ENCODE peak calls at places on chromosomes 13 and 19, in nine cellular contexts. One of them, this sample, is unnamed.

GRCh38 chr19:7917292-7918061 is 2.7 kb upstream of the SNAPC2 start:
- DNase-seq in cardiac fibroblast: peak; percentile 56
- DNase-seq in progenitor cell of endocrine pancreas: no peak
- DNase-seq in fibroblast of mammary gland: peak; percentile 46
- DNase-seq in ascending aorta: no peak
- DNase-seq in mesothelial cell of epicardium: peak; percentile 70
- DNase-seq in CD4-positive, alpha-beta T cell: peak; percentile 43
- DNase-seq in upper lobe of left lung: peak; percentile 93
- DNase-seq in bronchial epithelial cell: no peak
- DNase-seq in this sample: peak; percentile 45

GRCh38 chr19:12232961-12233360 is 61.7 kb downstream of the ZNF44 start:
- DNase-seq in cardiac fibroblast: no peak
- DNase-seq in progenitor cell of endocrine pancreas: no peak
- DNase-seq in fibroblast of mammary gland: no peak
- DNase-seq in ascending aorta: no peak
- DNase-seq in mesothelial cell of epicardium: no peak
- DNase-seq in CD4-positive, alpha-beta T cell: no peak
- DNase-seq in upper lobe of left lung: no peak
- DNase-seq in bronchial epithelial cell: no peak
- DNase-seq in this sample: no peak

GRCh38 chr19:3982701-3983541 is 2.3 kb downstream of the EEF2 start:
- DNase-seq in cardiac fibroblast: peak; percentile 72
- DNase-seq in progenitor cell of endocrine pancreas: no peak
- DNase-seq in fibroblast of mammary gland: peak; percentile 84
- DNase-seq in ascending aorta: no peak
- DNase-seq in mesothelial cell of epicardium: no peak
- DNase-seq in CD4-positive, alpha-beta T cell: no peak
- DNase-seq in upper lobe of left lung: peak; percentile 73
- DNase-seq in bronchial epithelial cell: peak; percentile 71
- DNase-seq in this sample: peak; percentile 45

GRCh38 chr13:105502193-105502592 is 1033.3 kb downstream of the EFNB2 start:
- DNase-seq in cardiac fibroblast: no peak
- DNase-seq in progenitor cell of endocrine pancreas: no peak
- DNase-seq in fibroblast of mammary gland: no peak
- DNase-seq in ascending aorta: no peak
- DNase-seq in mesothelial cell of epicardium: no peak
- DNase-seq in CD4-positive, alpha-beta T cell: no peak
- DNase-seq in upper lobe of left lung: no peak
- DNase-seq in bronchial epithelial cell: no peak
- DNase-seq in this sample: no peak

GRCh38 chr19:3046621-3047306 is 15.5 kb downstream of the TLE5 start:
- DNase-seq in cardiac fibroblast: no peak
- DNase-seq in progenitor cell of endocrine pancreas: no peak
- DNase-seq in fibroblast of mammary gland: no peak
- DNase-seq in ascending aorta: no peak
- DNase-seq in mesothelial cell of epicardium: no peak
- DNase-seq in CD4-positive, alpha-beta T cell: no peak
- DNase-seq in upper lobe of left lung: peak; percentile 88
- DNase-seq in bronchial epithelial cell: no peak
- DNase-seq in this sample: no peak

GRCh38 chr19:15613338-15613737 is 1.7 kb upstream of the CYP4F8 start:
- DNase-seq in cardiac fibroblast: no peak
- DNase-seq in progenitor cell of endocrine pancreas: no peak
- DNase-seq in fibroblast of mammary gland: no peak
- DNase-seq in ascending aorta: no peak
- DNase-seq in mesothelial cell of epicardium: no peak
- DNase-seq in CD4-positive, alpha-beta T cell: no peak
- DNase-seq in upper lobe of left lung: no peak
- DNase-seq in bronchial epithelial cell: no peak
- DNase-seq in this sample: no peak

GRCh38 chr19:38664503-38665211 is 17.2 kb downstream of the ACTN4 start:
- DNase-seq in cardiac fibroblast: no peak
- DNase-seq in progenitor cell of endocrine pancreas: no peak
- DNase-seq in fibroblast of mammary gland: no peak
- DNase-seq in ascending aorta: no peak
- DNase-seq in mesothelial cell of epicardium: no peak
- DNase-seq in CD4-positive, alpha-beta T cell: no peak
- DNase-seq in upper lobe of left lung: no peak
- DNase-seq in bronchial epithelial cell: no peak
- DNase-seq in this sample: no peak

GRCh38 chr13:61880576-61881283 is 465.1 kb upstream of the PCDH20 start:
- DNase-seq in cardiac fibroblast: peak; percentile 13
- DNase-seq in progenitor cell of endocrine pancreas: no peak
- DNase-seq in fibroblast of mammary gland: peak; percentile 3
- DNase-seq in ascending aorta: no peak
- DNase-seq in mesothelial cell of epicardium: no peak
- DNase-seq in CD4-positive, alpha-beta T cell: no peak
- DNase-seq in upper lobe of left lung: no peak
- DNase-seq in bronchial epithelial cell: peak; percentile 52
- DNase-seq in this sample: no peak

GRCh38 chr19:8577247-8577646 is at the start of gene MYO1F:
- DNase-seq in cardiac fibroblast: no peak
- DNase-seq in progenitor cell of endocrine pancreas: no peak
- DNase-seq in fibroblast of mammary gland: no peak
- DNase-seq in ascending aorta: no peak
- DNase-seq in mesothelial cell of epicardium: no peak
- DNase-seq in CD4-positive, alpha-beta T cell: no peak
- DNase-seq in upper lobe of left lung: no peak
- DNase-seq in bronchial epithelial cell: no peak
- DNase-seq in this sample: no peak

GRCh38 chr19:1672038-1672768 is 19.8 kb upstream of the TCF3 start:
- DNase-seq in cardiac fibroblast: peak; percentile 42
- DNase-seq in progenitor cell of endocrine pancreas: no peak
- DNase-seq in fibroblast of mammary gland: peak; percentile 32
- DNase-seq in ascending aorta: no peak
- DNase-seq in mesothelial cell of epicardium: no peak
- DNase-seq in CD4-positive, alpha-beta T cell: peak; percentile 43
- DNase-seq in upper lobe of left lung: peak; percentile 92
- DNase-seq in bronchial epithelial cell: no peak
- DNase-seq in this sample: peak; percentile 23

GRCh38 chr13:110403721-110404120 is 96.6 kb downstream of the COL4A2 start:
- DNase-seq in cardiac fibroblast: peak; percentile 68
- DNase-seq in progenitor cell of endocrine pancreas: no peak
- DNase-seq in fibroblast of mammary gland: peak; percentile 46
- DNase-seq in ascending aorta: no peak
- DNase-seq in mesothelial cell of epicardium: no peak
- DNase-seq in CD4-positive, alpha-beta T cell: no peak
- DNase-seq in upper lobe of left lung: no peak
- DNase-seq in bronchial epithelial cell: no peak
- DNase-seq in this sample: no peak

GRCh38 chr19:3073159-3073563 is 10.9 kb upstream of the TLE5 start:
- DNase-seq in cardiac fibroblast: peak; percentile 75
- DNase-seq in progenitor cell of endocrine pancreas: no peak
- DNase-seq in fibroblast of mammary gland: peak; percentile 72
- DNase-seq in ascending aorta: no peak
- DNase-seq in mesothelial cell of epicardium: no peak
- DNase-seq in CD4-positive, alpha-beta T cell: no peak
- DNase-seq in upper lobe of left lung: no peak
- DNase-seq in bronchial epithelial cell: peak; percentile 46
- DNase-seq in this sample: peak; percentile 68

GRCh38 chr19:660793-661426 is 2.1 kb downstream of the RNF126 start:
- DNase-seq in cardiac fibroblast: no peak
- DNase-seq in progenitor cell of endocrine pancreas: no peak
- DNase-seq in fibroblast of mammary gland: no peak
- DNase-seq in ascending aorta: no peak
- DNase-seq in mesothelial cell of epicardium: no peak
- DNase-seq in CD4-positive, alpha-beta T cell: no peak
- DNase-seq in upper lobe of left lung: peak; percentile 72
- DNase-seq in bronchial epithelial cell: no peak
- DNase-seq in this sample: no peak

GRCh38 chr19:30328096-30328495 is 44.1 kb upstream of the ZNF536 start:
- DNase-seq in cardiac fibroblast: no peak
- DNase-seq in progenitor cell of endocrine pancreas: no peak
- DNase-seq in fibroblast of mammary gland: no peak
- DNase-seq in ascending aorta: no peak
- DNase-seq in mesothelial cell of epicardium: no peak
- DNase-seq in CD4-positive, alpha-beta T cell: no peak
- DNase-seq in upper lobe of left lung: no peak
- DNase-seq in bronchial epithelial cell: no peak
- DNase-seq in this sample: no peak

GRCh38 chr19:7456964-7457541 is 31.8 kb downstream of the PEX11G start:
- DNase-seq in cardiac fibroblast: peak; percentile 32
- DNase-seq in progenitor cell of endocrine pancreas: no peak
- DNase-seq in fibroblast of mammary gland: peak; percentile 24
- DNase-seq in ascending aorta: no peak
- DNase-seq in mesothelial cell of epicardium: no peak
- DNase-seq in CD4-positive, alpha-beta T cell: no peak
- DNase-seq in upper lobe of left lung: no peak
- DNase-seq in bronchial epithelial cell: peak; percentile 63
- DNase-seq in this sample: no peak

GRCh38 chr19:5718579-5719273 is 1.2 kb downstream of the LONP1 start:
- DNase-seq in cardiac fibroblast: peak; percentile 89
- DNase-seq in progenitor cell of endocrine pancreas: no peak
- DNase-seq in fibroblast of mammary gland: peak; percentile 75
- DNase-seq in ascending aorta: no peak
- DNase-seq in mesothelial cell of epicardium: no peak
- DNase-seq in CD4-positive, alpha-beta T cell: no peak
- DNase-seq in upper lobe of left lung: no peak
- DNase-seq in bronchial epithelial cell: peak; percentile 78
- DNase-seq in this sample: peak; percentile 95

GRCh38 chr13:102392810-102393209 is 9.0 kb downstream of the FGF14 start:
- DNase-seq in cardiac fibroblast: no peak
- DNase-seq in progenitor cell of endocrine pancreas: no peak
- DNase-seq in fibroblast of mammary gland: peak; percentile 43
- DNase-seq in ascending aorta: no peak
- DNase-seq in mesothelial cell of epicardium: no peak
- DNase-seq in CD4-positive, alpha-beta T cell: no peak
- DNase-seq in upper lobe of left lung: no peak
- DNase-seq in bronchial epithelial cell: peak; percentile 58
- DNase-seq in this sample: no peak

DNA sequence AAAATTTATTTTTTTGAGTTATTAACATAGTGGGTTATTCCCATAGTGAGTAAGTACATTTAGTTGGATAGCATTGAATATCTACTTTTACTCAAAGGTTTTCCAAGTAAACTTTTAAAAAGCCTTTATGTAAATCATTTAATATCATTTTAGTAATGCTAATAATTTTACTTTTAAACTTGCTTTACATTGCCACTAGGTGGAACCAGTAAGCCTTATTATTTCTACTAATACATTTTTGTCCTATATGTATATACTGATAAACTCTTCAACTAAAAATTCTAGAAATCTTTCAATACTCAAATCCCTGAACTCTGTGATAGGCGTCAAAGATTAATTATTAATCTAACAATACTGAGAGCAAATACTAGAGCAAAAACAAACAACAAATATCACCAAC is 1709.2 kb upstream of the PCDH20 start:
- DNase-seq in cardiac fibroblast: peak; percentile 52
- DNase-seq in progenitor cell of endocrine pancreas: no peak
- DNase-seq in fibroblast of mammary gland: peak; percentile 50
- DNase-seq in ascending aorta: no peak
- DNase-seq in mesothelial cell of epicardium: no peak
- DNase-seq in CD4-positive, alpha-beta T cell: no peak
- DNase-seq in upper lobe of left lung: no peak
- DNase-seq in bronchial epithelial cell: peak; percentile 26
- DNase-seq in this sample: peak; percentile 38
- TF ChIP-seq CTCF in cardiac fibroblast: peak; percentile 16
- TF ChIP-seq CTCF in progenitor cell of endocrine pancreas: peak; percentile 75
- TF ChIP-seq CTCF in fibroblast of mammary gland: peak; percentile 33
- TF ChIP-seq CTCF in ascending aorta: no peak
- TF ChIP-seq CTCF in mesothelial cell of epicardium: peak; percentile 86
- TF ChIP-seq CTCF in CD4-positive, alpha-beta T cell: no peak
- TF ChIP-seq CTCF in upper lobe of left lung: no peak
- TF ChIP-seq CTCF in bronchial epithelial cell: no peak
- TF ChIP-seq CTCF in this sample: no peak

GRCh38 chr13:30857018-30857417 is 49.1 kb upstream of the MEDAG start:
- DNase-seq in cardiac fibroblast: no peak
- DNase-seq in progenitor cell of endocrine pancreas: no peak
- DNase-seq in fibroblast of mammary gland: no peak
- DNase-seq in ascending aorta: no peak
- DNase-seq in mesothelial cell of epicardium: no peak
- DNase-seq in CD4-positive, alpha-beta T cell: no peak
- DNase-seq in upper lobe of left lung: no peak
- DNase-seq in bronchial epithelial cell: no peak
- DNase-seq in this sample: peak; percentile 45
- TF ChIP-seq CTCF in cardiac fibroblast: no peak
- TF ChIP-seq CTCF in progenitor cell of endocrine pancreas: no peak
- TF ChIP-seq CTCF in fibroblast of mammary gland: no peak
- TF ChIP-seq CTCF in ascending aorta: no peak
- TF ChIP-seq CTCF in mesothelial cell of epicardium: no peak
- TF ChIP-seq CTCF in CD4-positive, alpha-beta T cell: no peak
- TF ChIP-seq CTCF in upper lobe of left lung: no peak
- TF ChIP-seq CTCF in bronchial epithelial cell: no peak
- TF ChIP-seq CTCF in this sample: peak; percentile 30

DNA sequence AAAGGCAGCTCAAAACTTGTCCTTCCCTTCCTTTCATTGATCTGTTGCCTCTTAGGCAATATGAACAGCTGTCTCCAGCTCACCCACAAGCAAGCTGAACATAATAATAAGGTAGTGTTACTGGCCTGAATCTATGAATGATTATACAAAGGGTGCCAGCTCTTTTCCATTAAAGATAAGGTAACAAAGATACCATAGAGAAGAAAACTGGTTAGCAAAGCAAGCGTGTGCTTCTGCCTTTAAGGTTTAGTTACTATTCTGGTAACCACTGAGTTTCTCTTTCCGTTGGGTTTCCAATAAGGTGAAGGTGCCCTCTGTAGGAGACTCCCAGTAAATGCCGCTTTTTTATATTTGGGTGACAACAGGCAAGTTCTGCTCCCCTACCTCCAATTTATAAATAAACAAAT is 12.1 kb upstream of the DACH1 start:
- DNase-seq in cardiac fibroblast: peak; percentile 58
- DNase-seq in progenitor cell of endocrine pancreas: no peak
- DNase-seq in fibroblast of mammary gland: no peak
- DNase-seq in ascending aorta: no peak
- DNase-seq in mesothelial cell of epicardium: no peak
- DNase-seq in CD4-positive, alpha-beta T cell: no peak
- DNase-seq in upper lobe of left lung: no peak
- DNase-seq in bronchial epithelial cell: peak; percentile 32
- DNase-seq in this sample: no peak
- TF ChIP-seq CTCF in cardiac fibroblast: peak; percentile 63
- TF ChIP-seq CTCF in progenitor cell of endocrine pancreas: peak; percentile 66
- TF ChIP-seq CTCF in fibroblast of mammary gland: peak; percentile 36
- TF ChIP-seq CTCF in ascending aorta: no peak
- TF ChIP-seq CTCF in mesothelial cell of epicardium: peak; percentile 28
- TF ChIP-seq CTCF in CD4-positive, alpha-beta T cell: peak; percentile 46
- TF ChIP-seq CTCF in upper lobe of left lung: peak; percentile 49
- TF ChIP-seq CTCF in bronchial epithelial cell: peak; percentile 52
- TF ChIP-seq CTCF in this sample: no peak

DNA sequence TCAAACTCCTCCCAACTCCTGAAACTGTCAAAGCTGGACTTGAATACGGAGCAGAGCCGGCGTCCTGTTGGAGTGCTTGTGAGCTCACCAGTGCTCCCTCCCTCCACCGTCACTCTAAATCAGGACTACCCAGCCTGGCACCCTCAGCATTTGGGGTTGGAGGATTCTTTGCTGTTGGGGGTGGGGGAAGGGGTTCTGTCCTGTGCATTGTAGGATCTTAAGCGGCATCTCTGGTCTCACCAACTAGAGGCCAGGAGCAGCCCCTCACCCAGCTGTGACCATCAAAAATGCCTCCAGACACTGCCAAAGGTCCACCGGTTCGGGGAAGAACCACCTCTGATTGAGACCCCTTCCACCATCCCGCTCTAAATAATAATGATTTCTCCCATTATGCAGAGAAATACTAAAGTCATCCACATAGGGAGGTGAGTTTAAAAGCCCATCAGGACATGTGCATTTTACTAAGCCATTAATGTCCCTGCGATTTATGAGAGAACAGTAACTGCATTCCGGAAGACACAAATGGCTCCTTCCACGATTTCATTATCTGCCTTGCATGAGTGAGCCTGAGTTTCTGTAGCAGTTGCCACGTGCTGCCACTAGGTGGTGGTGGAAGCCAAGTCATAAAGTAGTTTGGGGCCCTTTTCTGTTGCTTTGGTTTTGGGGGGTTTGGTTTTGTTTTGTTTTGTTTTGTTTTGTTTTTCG is 16.1 kb upstream of the USP29 start:
- DNase-seq in cardiac fibroblast: peak; percentile 80
- DNase-seq in progenitor cell of endocrine pancreas: no peak
- DNase-seq in fibroblast of mammary gland: peak; percentile 63
- DNase-seq in ascending aorta: no peak
- DNase-seq in mesothelial cell of epicardium: no peak
- DNase-seq in CD4-positive, alpha-beta T cell: peak; percentile 13
- DNase-seq in upper lobe of left lung: no peak
- DNase-seq in bronchial epithelial cell: peak; percentile 23
- DNase-seq in this sample: peak; percentile 70
- TF ChIP-seq CTCF in cardiac fibroblast: peak; percentile 85
- TF ChIP-seq CTCF in progenitor cell of endocrine pancreas: peak; percentile 37
- TF ChIP-seq CTCF in fibroblast of mammary gland: peak; percentile 82
- TF ChIP-seq CTCF in ascending aorta: peak; percentile 76
- TF ChIP-seq CTCF in mesothelial cell of epicardium: peak; percentile 52
- TF ChIP-seq CTCF in CD4-positive, alpha-beta T cell: peak; percentile 62
- TF ChIP-seq CTCF in upper lobe of left lung: peak; percentile 65
- TF ChIP-seq CTCF in bronchial epithelial cell: peak; percentile 79
- TF ChIP-seq CTCF in this sample: peak; percentile 79